ENCODE peak calls at places on chromosomes 4 and X, in eight cellular contexts. Q is fibroblast of mammary gland, L is esophagus squamous epithelium, N is ovary, K is A549, C is osteocyte, U is endothelial cell, S is cardiac fibroblast. R is an unnamed sample.

GRCh38 chr4:98601719-98602118 is 56.7 kb downstream of the TSPAN5 start:
- DNase-seq in Q (peak; percentile 52), L (no peak), N (no peak), K (no peak), C (no peak), U (no peak), S (peak; percentile 67), R (no peak)

GRCh38 chr4:7854697-7855370 is 84.8 kb downstream of the AFAP1 start:
- DNase-seq in Q (no peak), L (no peak), N (no peak), K (no peak), C (no peak), U (no peak), S (peak; percentile 52), R (no peak)

GRCh38 chr4:8928074-8928473 is 56.4 kb upstream of the HMX1 start:
- DNase-seq in Q (no peak), L (no peak), N (no peak), K (no peak), C (no peak), U (no peak), S (no peak), R (no peak)

GRCh38 chr4:71186566-71187398 is 152.0 kb upstream of the SLC4A4 start:
- DNase-seq in Q (no peak), L (no peak), N (peak; percentile 38), K (peak; percentile 33), C (peak; percentile 87), U (peak; percentile 60), S (peak; percentile 47), R (peak; percentile 72)

GRCh38 chr4:654871-655734 is 19.0 kb downstream of the ATP5ME start:
- DNase-seq in Q (no peak), L (no peak), N (no peak), K (no peak), C (no peak), U (no peak), S (no peak), R (no peak)

GRCh38 chrX:19342331-19342906 is 1.3 kb upstream of the PDHA1 start:
- DNase-seq in Q (no peak), L (no peak), N (no peak), K (no peak), C (no peak), U (no peak), S (peak; percentile 14), R (no peak)

GRCh38 chr4:51885371-51885770 is 42.4 kb downstream of the DCUN1D4 start:
- DNase-seq in Q (peak; percentile 28), L (no peak), N (no peak), K (peak; percentile 19), C (no peak), U (peak; percentile 33), S (peak; percentile 59), R (no peak)

GRCh38 chr4:8920969-8921368 is 49.3 kb upstream of the HMX1 start:
- DNase-seq in Q (no peak), L (no peak), N (no peak), K (no peak), C (no peak), U (no peak), S (no peak), R (peak; percentile 39)

GRCh38 chr4:6781561-6781960 is 966 bp upstream of the KIAA0232 start:
- DNase-seq in Q (no peak), L (no peak), N (no peak), K (no peak), C (no peak), U (no peak), S (no peak), R (no peak)

GRCh38 chr4:122712782-122713181 is 19.7 kb upstream of the BBS12 start:
- DNase-seq in Q (peak; percentile 70), L (no peak), N (no peak), K (no peak), C (no peak), U (no peak), S (no peak), R (no peak)

GRCh38 chrX:17390325-17390992 is 15.5 kb downstream of the NHS start:
- DNase-seq in Q (no peak), L (no peak), N (no peak), K (no peak), C (no peak), U (no peak), S (no peak), R (no peak)

GRCh38 chrX:130413415-130413814 is 11.6 kb downstream of the RBMX2 start:
- DNase-seq in Q (peak; percentile 8), L (no peak), N (no peak), K (no peak), C (no peak), U (no peak), S (peak; percentile 41), R (no peak)

GRCh38 chrX:22424141-22424915 is 151.6 kb downstream of the CBLL2 start:
- DNase-seq in Q (no peak), L (no peak), N (no peak), K (no peak), C (no peak), U (no peak), S (no peak), R (no peak)

GRCh38 chr4:118338981-118339765 is 13.6 kb downstream of the PRSS12 start:
- DNase-seq in Q (peak; percentile 65), L (no peak), N (no peak), K (no peak), C (no peak), U (no peak), S (peak; percentile 89), R (no peak)

GRCh38 chr4:184198190-184198589 is 19.5 kb downstream of the ENPP6 start:
- DNase-seq in Q (no peak), L (no peak), N (no peak), K (no peak), C (no peak), U (no peak), S (no peak), R (no peak)

GRCh38 chr4:38675167-38676121 is 11.4 kb downstream of the KLF3 start:
- DNase-seq in Q (peak; percentile 88), L (peak; percentile 8), N (peak; percentile 74), K (peak; percentile 73), C (peak; percentile 92), U (peak; percentile 83), S (peak; percentile 91), R (peak; percentile 79)

GRCh38 chr4:86895692-86896488 is 3.7 kb upstream of the C4orf36 start:
- DNase-seq in Q (peak; percentile 78), L (no peak), N (no peak), K (peak; percentile 68), C (no peak), U (peak; percentile 21), S (peak; percentile 85), R (no peak)

GRCh38 chr4:173413043-173413442 is 14.1 kb upstream of the SCRG1 start:
- DNase-seq in Q (peak; percentile 80), L (no peak), N (no peak), K (no peak), C (no peak), U (no peak), S (peak; percentile 88), R (no peak)

GRCh38 chrX:64428371-64428770 is 33.1 kb upstream of the MTMR8 start:
- DNase-seq in Q (no peak), L (no peak), N (no peak), K (no peak), C (no peak), U (no peak), S (no peak), R (no peak)

GRCh38 chr4:48585401-48585800 is 95.3 kb downstream of the ZAR1 start:
- DNase-seq in Q (no peak), L (no peak), N (no peak), K (no peak), C (no peak), U (no peak), S (no peak), R (no peak)

GRCh38 chr4:8641931-8642650 is 49.5 kb downstream of the CPZ start:
- DNase-seq in Q (no peak), L (no peak), N (peak; percentile 18), K (no peak), C (no peak), U (no peak), S (no peak), R (peak; percentile 50)

GRCh38 chr4:150078996-150079581 is 844 bp downstream of the DCLK2 start:
- DNase-seq in Q (peak; percentile 44), L (no peak), N (peak; percentile 62), K (peak; percentile 69), C (peak; percentile 84), U (peak; percentile 16), S (peak; percentile 38), R (peak; percentile 71)

GRCh38 chr4:118372251-118372650 is 19.4 kb upstream of the PRSS12 start:
- DNase-seq in Q (no peak), L (no peak), N (no peak), K (no peak), C (no peak), U (no peak), S (no peak), R (no peak)

GRCh38 chrX:9293051-9293496 is 171.8 kb upstream of the TBL1X start:
- DNase-seq in Q (no peak), L (no peak), N (no peak), K (no peak), C (no peak), U (no peak), S (no peak), R (no peak)

GRCh38 chr4:145709336-145709735 is 29.4 kb downstream of the C4orf51 start:
- DNase-seq in Q (no peak), L (no peak), N (no peak), K (no peak), C (no peak), U (no peak), S (no peak), R (no peak)

GRCh38 chr4:137069473-137069872 is 462.8 kb downstream of the PCDH18 start:
- DNase-seq in Q (no peak), L (no peak), N (no peak), K (no peak), C (no peak), U (no peak), S (no peak), R (no peak)
- TF ChIP-seq CTCF in Q (peak; percentile 14), L (no peak), N (no peak), K (no peak), C (no peak), U (no peak), S (no peak), R (peak; percentile 17)

DNA sequence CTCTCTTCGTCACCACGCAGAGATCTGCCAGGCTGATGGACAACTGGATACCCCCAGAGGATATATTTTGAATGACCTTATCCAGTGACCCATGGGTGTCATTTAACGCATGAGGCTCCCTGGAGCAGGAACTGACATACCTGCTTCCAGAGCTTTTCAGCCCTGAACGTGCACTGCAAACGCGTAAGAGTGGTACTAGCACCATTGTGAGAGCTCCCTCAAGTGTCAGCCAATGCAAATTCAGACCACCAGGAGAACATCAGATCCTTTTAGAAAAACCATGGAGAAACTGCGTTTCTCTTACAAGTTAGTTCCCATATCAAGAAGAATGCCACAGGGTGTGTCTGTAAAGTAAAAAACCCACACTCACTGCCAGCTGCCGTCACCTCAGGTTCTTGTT is 7.3 kb downstream of the TREX2 start:
- DNase-seq in Q (peak; percentile 35), L (no peak), N (no peak), K (peak; percentile 40), C (no peak), U (no peak), S (peak; percentile 39), R (no peak)
- TF ChIP-seq CTCF in Q (peak; percentile 41), L (no peak), N (no peak), K (peak; percentile 27), C (peak; percentile 51), U (no peak), S (peak; percentile 36), R (peak; percentile 47)

GRCh38 chr4:1868912-1869311 is 2.3 kb upstream of the NSD2 start:
- DNase-seq in Q (no peak), L (no peak), N (no peak), K (no peak), C (no peak), U (no peak), S (no peak), R (no peak)
- TF ChIP-seq CTCF in Q (no peak), L (no peak), N (no peak), K (no peak), C (no peak), U (no peak), S (no peak), R (no peak)

GRCh38 chr4:140373328-140374129 is at the start of gene SCOC:
- DNase-seq in Q (peak; percentile 99), L (peak; percentile 98), N (peak; percentile 99), K (peak; percentile 98), C (peak; percentile 99), U (peak; percentile 97), S (peak; percentile 99), R (peak; percentile 97)
- TF ChIP-seq CTCF in Q (no peak), L (no peak), N (no peak), K (no peak), C (no peak), U (no peak), S (no peak), R (no peak)

R was measured in type B pancreatic cell.